ENCODE peak calls at places on chromosomes 7 and 10, in four cellular contexts. One of them, this sample, is unnamed.

GRCh38 chr10:124663766-124664360 is 80.3 kb downstream of the FAM53B start:
- DNase-seq in CD8-positive, alpha-beta memory T cell: no peak
- DNase-seq in ovary: no peak
- DNase-seq in kidney: no peak
- DNase-seq in this sample: no peak

GRCh38 chr7:44310221-44310848 is 15.1 kb downstream of the CAMK2B start:
- DNase-seq in ovary: no peak
- DNase-seq in CD8-positive, alpha-beta memory T cell: no peak
- DNase-seq in kidney: no peak
- DNase-seq in this sample: no peak

GRCh38 chr10:127391875-127392274 is 157.2 kb upstream of the NPS start:
- DNase-seq in CD8-positive, alpha-beta memory T cell: no peak
- DNase-seq in kidney: no peak
- DNase-seq in ovary: no peak
- DNase-seq in this sample: no peak

GRCh38 chr7:42432644-42433043 is 195.6 kb upstream of the GLI3 start:
- DNase-seq in ovary: no peak
- DNase-seq in CD8-positive, alpha-beta memory T cell: no peak
- DNase-seq in kidney: no peak
- DNase-seq in this sample: no peak

GRCh38 chr7:131620673-131621609 is 64.5 kb upstream of the PODXL start:
- DNase-seq in kidney: no peak
- DNase-seq in CD8-positive, alpha-beta memory T cell: no peak
- DNase-seq in ovary: no peak
- DNase-seq in this sample: no peak

GRCh38 chr7:138889566-138889965 is 91.6 kb upstream of the ATP6V0A4 start:
- DNase-seq in CD8-positive, alpha-beta memory T cell: no peak
- DNase-seq in kidney: no peak
- DNase-seq in ovary: no peak
- DNase-seq in this sample: no peak

GRCh38 chr7:46927131-46927810 is 654.6 kb downstream of the TNS3 start:
- DNase-seq in CD8-positive, alpha-beta memory T cell: no peak
- DNase-seq in kidney: no peak
- DNase-seq in ovary: no peak
- DNase-seq in this sample: no peak

GRCh38 chr7:74372060-74372408 is 81.7 kb upstream of the GTF2IRD1 start:
- DNase-seq in ovary: no peak
- DNase-seq in kidney: peak; percentile 18
- DNase-seq in CD8-positive, alpha-beta memory T cell: no peak
- DNase-seq in this sample: no peak

GRCh38 chr10:45224219-45224841 is 91.1 kb downstream of the OR13A1 start:
- DNase-seq in CD8-positive, alpha-beta memory T cell: no peak
- DNase-seq in ovary: no peak
- DNase-seq in kidney: no peak
- DNase-seq in this sample: no peak

GRCh38 chr7:12729112-12729511 is 41.7 kb downstream of the ARL4A start:
- DNase-seq in kidney: no peak
- DNase-seq in CD8-positive, alpha-beta memory T cell: no peak
- DNase-seq in ovary: peak; percentile 56
- DNase-seq in this sample: no peak

GRCh38 chr10:24255115-24255895 is 46.4 kb downstream of the KIAA1217 start:
- DNase-seq in ovary: no peak
- DNase-seq in kidney: peak; percentile 79
- DNase-seq in CD8-positive, alpha-beta memory T cell: no peak
- DNase-seq in this sample: no peak

GRCh38 chr10:24249829-24250415 is 41.0 kb downstream of the KIAA1217 start:
- DNase-seq in ovary: no peak
- DNase-seq in CD8-positive, alpha-beta memory T cell: no peak
- DNase-seq in kidney: no peak
- DNase-seq in this sample: no peak

GRCh38 chr10:24254180-24254579 is 45.2 kb downstream of the KIAA1217 start:
- DNase-seq in CD8-positive, alpha-beta memory T cell: no peak
- DNase-seq in ovary: no peak
- DNase-seq in kidney: no peak
- DNase-seq in this sample: no peak

GRCh38 chr10:24247841-24248240 is 38.9 kb downstream of the KIAA1217 start:
- DNase-seq in ovary: no peak
- DNase-seq in kidney: no peak
- DNase-seq in CD8-positive, alpha-beta memory T cell: no peak
- DNase-seq in this sample: no peak

GRCh38 chr10:24251547-24251946 is 42.6 kb downstream of the KIAA1217 start:
- DNase-seq in kidney: no peak
- DNase-seq in ovary: no peak
- DNase-seq in CD8-positive, alpha-beta memory T cell: no peak
- DNase-seq in this sample: no peak
- H3K4me3 ChIP-seq in kidney: no peak overlapping the region
- H3K4me3 ChIP-seq in ovary: no peak overlapping the region
- H3K4me3 ChIP-seq in CD8-positive, alpha-beta memory T cell: no peak overlapping the region
- H3K4me3 ChIP-seq in this sample: no peak overlapping the region

DNA sequence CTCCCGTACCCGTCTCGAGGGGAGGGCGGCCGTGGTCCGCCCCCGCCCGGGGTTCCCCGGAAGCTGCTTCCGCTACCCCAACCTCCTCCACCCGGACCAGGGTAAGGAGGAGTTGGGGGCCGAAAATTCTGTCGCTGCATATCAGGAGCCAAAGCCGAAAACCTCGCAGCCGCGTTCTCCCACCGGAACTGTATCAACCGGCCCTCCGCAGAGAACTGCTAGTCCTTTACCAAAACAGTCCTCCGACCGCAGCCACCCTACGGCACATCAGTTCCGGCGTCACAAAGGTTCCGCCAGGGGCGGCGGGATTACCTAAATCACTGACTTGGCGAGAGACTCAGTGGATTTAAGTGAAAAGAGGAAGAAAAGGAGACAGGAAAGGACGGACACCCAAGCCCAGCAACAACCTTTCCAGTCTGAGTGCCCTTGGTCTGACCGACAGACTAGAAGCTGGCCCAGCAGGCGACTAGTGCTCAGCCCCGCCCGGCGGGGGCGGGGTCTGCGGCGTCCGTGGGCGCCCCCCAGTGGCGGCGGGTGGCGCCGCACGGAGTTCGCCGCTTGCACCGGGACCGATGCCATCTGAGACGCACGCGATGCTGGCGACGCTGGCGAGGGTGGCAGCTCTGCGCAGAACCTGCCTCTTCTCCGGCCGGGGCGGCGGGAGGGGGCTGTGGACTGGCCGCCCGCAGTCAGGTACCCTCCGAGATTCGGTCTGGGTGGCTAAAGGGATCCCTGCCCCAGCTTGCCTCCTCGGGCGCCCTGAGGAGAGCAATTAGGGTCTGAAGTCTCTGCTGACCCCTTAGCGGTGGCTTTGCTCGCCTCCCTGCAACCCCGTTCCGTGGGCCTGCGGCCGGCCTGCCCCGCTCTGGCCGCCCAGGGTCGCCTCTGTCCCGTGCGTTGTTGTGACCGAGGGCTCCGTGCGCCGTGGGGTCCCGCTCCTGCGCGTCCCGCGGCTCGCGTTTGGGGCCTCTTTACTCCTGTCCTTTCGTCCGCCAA is at the start of the genes MPLKIP and SUGCT:
- DNase-seq in ovary: peak; percentile 80
- DNase-seq in kidney: peak; percentile 93
- DNase-seq in CD8-positive, alpha-beta memory T cell: peak; percentile 78
- DNase-seq in this sample: peak; percentile 92
- H3K4me1 ChIP-seq in ovary: peaks cover 1% of the 10 kb centered on the region
- H3K4me1 ChIP-seq in kidney: peaks cover 4% of the 10 kb centered on the region
- H3K4me1 ChIP-seq in CD8-positive, alpha-beta memory T cell: peaks cover 37% of the 10 kb centered on the region
- H3K4me1 ChIP-seq in this sample: no peaks in the 10 kb centered on the region

GRCh38 chr10:73591935-73592699 is 975 bp upstream of the USP54 start:
- DNase-seq in kidney: peak; percentile 73
- DNase-seq in CD8-positive, alpha-beta memory T cell: no peak
- DNase-seq in ovary: peak; percentile 37
- DNase-seq in this sample: peak; percentile 39

GRCh38 chr10:73591578-73591902 is 398 bp upstream of the USP54 start:
- DNase-seq in ovary: no peak
- DNase-seq in kidney: no peak
- DNase-seq in CD8-positive, alpha-beta memory T cell: no peak
- DNase-seq in this sample: no peak

GRCh38 chr10:73590881-73591577 is at the start of gene USP54:
- DNase-seq in kidney: no peak
- DNase-seq in CD8-positive, alpha-beta memory T cell: no peak
- DNase-seq in ovary: no peak
- DNase-seq in this sample: no peak

GRCh38 chr10:73593812-73594211 is 2.7 kb upstream of the USP54 start:
- DNase-seq in kidney: no peak
- DNase-seq in ovary: no peak
- DNase-seq in CD8-positive, alpha-beta memory T cell: no peak
- DNase-seq in this sample: no peak

DNA sequence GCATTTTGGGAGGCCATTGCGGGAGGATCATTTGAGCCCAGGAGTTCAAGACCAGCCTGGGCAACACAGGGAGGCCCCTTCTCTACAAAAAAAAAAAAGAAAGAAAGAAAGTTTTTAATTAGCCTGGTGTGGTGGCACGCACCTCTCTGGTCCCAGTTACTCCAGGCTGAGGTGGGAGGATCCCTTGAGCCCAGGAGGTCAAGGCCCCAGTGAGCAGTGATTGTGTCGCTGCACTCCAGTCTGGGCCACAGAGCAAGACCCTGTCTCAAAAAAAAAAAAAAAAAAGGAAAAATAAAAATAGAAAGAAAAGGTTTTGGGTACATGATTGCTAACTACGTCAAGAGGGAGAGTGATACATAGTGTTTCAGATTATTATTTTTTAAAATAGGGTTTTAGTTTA is 2.0 kb upstream of the USP54 start:
- DNase-seq in kidney: no peak
- DNase-seq in CD8-positive, alpha-beta memory T cell: no peak
- DNase-seq in ovary: no peak
- DNase-seq in this sample: no peak
- H3K27ac ChIP-seq in kidney: no peak overlapping the region
- H3K27ac ChIP-seq in CD8-positive, alpha-beta memory T cell: no peak overlapping the region
- H3K27ac ChIP-seq in ovary: no peak overlapping the region
- H3K27ac ChIP-seq in this sample: peak overlapping the region; percentile 76

GRCh38 chr10:30231071-30231652 is 117.9 kb downstream of the MTPAP start:
- DNase-seq in CD8-positive, alpha-beta memory T cell: no peak
- DNase-seq in ovary: no peak
- DNase-seq in kidney: no peak
- DNase-seq in this sample: no peak
- H3K4me3 ChIP-seq in CD8-positive, alpha-beta memory T cell: no peak overlapping the region
- H3K4me3 ChIP-seq in ovary: no peak overlapping the region
- H3K4me3 ChIP-seq in kidney: no peak overlapping the region
- H3K4me3 ChIP-seq in this sample: no peak overlapping the region

GRCh38 chr7:157928808-157929425 is 592.1 kb downstream of the DNAJB6 start:
- DNase-seq in CD8-positive, alpha-beta memory T cell: no peak
- DNase-seq in ovary: no peak
- DNase-seq in kidney: peak; percentile 35
- DNase-seq in this sample: no peak

GRCh38 chr7:157929671-157930070 is 592.9 kb downstream of the DNAJB6 start:
- DNase-seq in kidney: peak; percentile 65
- DNase-seq in CD8-positive, alpha-beta memory T cell: no peak
- DNase-seq in ovary: no peak
- DNase-seq in this sample: no peak

GRCh38 chr7:157930441-157930840 is 593.6 kb downstream of the DNAJB6 start:
- DNase-seq in ovary: no peak
- DNase-seq in kidney: peak; percentile 17
- DNase-seq in CD8-positive, alpha-beta memory T cell: no peak
- DNase-seq in this sample: no peak

GRCh38 chr7:157930926-157931466 is 594.2 kb downstream of the DNAJB6 start:
- DNase-seq in ovary: no peak
- DNase-seq in CD8-positive, alpha-beta memory T cell: no peak
- DNase-seq in kidney: no peak
- DNase-seq in this sample: no peak

GRCh38 chr7:157932498-157933218 is 595.9 kb downstream of the DNAJB6 start:
- DNase-seq in kidney: no peak
- DNase-seq in ovary: no peak
- DNase-seq in CD8-positive, alpha-beta memory T cell: no peak
- DNase-seq in this sample: no peak
- H3K4me1 ChIP-seq in kidney: no peaks in the 10 kb centered on the region
- H3K4me1 ChIP-seq in ovary: no peaks in the 10 kb centered on the region
- H3K4me1 ChIP-seq in CD8-positive, alpha-beta memory T cell: no peaks in the 10 kb centered on the region
- H3K4me1 ChIP-seq in this sample: no peaks in the 10 kb centered on the region

DNA sequence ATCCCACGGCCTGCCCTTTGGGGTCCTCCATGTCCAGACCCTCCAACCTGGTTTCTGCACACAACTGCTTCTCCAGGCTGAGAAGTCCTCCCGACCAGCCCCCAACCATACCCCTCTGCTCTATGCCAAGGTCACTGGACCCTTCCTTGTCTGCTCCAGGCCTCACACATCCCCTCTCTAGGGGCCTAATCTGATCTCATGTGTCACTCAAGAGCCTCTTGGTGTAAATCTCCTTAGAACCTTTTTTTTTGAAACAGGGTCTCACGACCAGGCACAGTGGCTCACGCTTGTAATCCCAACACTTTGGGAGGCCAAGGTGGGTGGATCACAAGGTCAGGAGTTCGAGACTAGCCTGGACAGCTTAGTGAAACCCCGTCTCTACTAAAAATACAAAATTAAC is 17.5 kb upstream of the SERPINE1 start:
- DNase-seq in ovary: no peak
- DNase-seq in kidney: no peak
- DNase-seq in CD8-positive, alpha-beta memory T cell: no peak
- DNase-seq in this sample: no peak
- H3K27ac ChIP-seq in ovary: no peak overlapping the region
- H3K27ac ChIP-seq in kidney: no peak overlapping the region
- H3K27ac ChIP-seq in CD8-positive, alpha-beta memory T cell: no peak overlapping the region
- H3K27ac ChIP-seq in this sample: no peak overlapping the region

DNA sequence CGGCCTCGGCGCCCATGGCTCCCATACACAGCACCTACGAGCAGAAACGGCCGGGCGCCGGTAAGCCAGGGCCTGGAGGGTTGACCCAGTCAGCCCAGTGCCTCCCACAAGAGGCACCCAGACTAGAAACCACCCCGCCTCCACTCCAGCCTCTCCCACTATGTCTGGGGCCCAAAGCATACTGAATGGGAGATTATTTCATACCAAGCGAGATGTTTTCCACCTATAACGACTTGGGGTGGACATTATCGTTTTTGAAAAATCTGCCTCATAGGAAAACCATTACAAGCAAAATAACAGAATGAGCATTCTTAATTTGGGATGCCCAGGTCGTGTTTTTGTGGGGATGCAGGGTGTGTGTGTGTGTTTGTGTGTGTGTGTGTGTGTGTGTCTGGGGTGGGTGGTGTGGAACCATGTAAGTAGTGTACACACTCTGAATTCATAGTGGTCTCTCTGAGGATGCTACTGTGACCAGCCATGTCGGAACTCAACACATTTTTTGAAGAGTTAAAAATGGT is 1.6 kb downstream of the HOXA6 start:
- DNase-seq in CD8-positive, alpha-beta memory T cell: no peak
- DNase-seq in kidney: peak; percentile 76
- DNase-seq in ovary: no peak
- DNase-seq in this sample: no peak
- H3K4me3 ChIP-seq in CD8-positive, alpha-beta memory T cell: no peak overlapping the region
- H3K4me3 ChIP-seq in kidney: no peak overlapping the region
- H3K4me3 ChIP-seq in ovary: no peak overlapping the region
- H3K4me3 ChIP-seq in this sample: peak overlapping the region; percentile 75

GRCh38 chr7:41046221-41046761 is 656.6 kb downstream of the INHBA start:
- DNase-seq in CD8-positive, alpha-beta memory T cell: no peak
- DNase-seq in kidney: no peak
- DNase-seq in ovary: no peak
- DNase-seq in this sample: no peak
- H3K4me1 ChIP-seq in CD8-positive, alpha-beta memory T cell: no peaks in the 10 kb centered on the region
- H3K4me1 ChIP-seq in kidney: no peaks in the 10 kb centered on the region
- H3K4me1 ChIP-seq in ovary: peaks cover under 1% of the 10 kb centered on the region
- H3K4me1 ChIP-seq in this sample: no peaks in the 10 kb centered on the region

GRCh38 chr10:78566216-78567135 is 502.3 kb upstream of the ZMIZ1 start:
- DNase-seq in ovary: no peak
- DNase-seq in kidney: no peak
- DNase-seq in CD8-positive, alpha-beta memory T cell: no peak
- DNase-seq in this sample: no peak
- H3K27ac ChIP-seq in ovary: no peak overlapping the region
- H3K27ac ChIP-seq in kidney: no peak overlapping the region
- H3K27ac ChIP-seq in CD8-positive, alpha-beta memory T cell: no peak overlapping the region
- H3K27ac ChIP-seq in this sample: no peak overlapping the region

This sample was measured in Peyer's patch.